ENCODE peak calls at places on chromosome 13, in ten cellular contexts. D, L, S, X, C, A, P, K, Q and B are unnamed samples.
A peak's percentile ranks its signal among the peaks of the same experiment; 100 is the strongest.

GRCh38 chr13:75217949-75218348 is 264.0 kb downstream of the TBC1D4 start:
- DNase-seq in X (no peak), S (no peak), C (no peak), K (no peak), P (no peak), L (no peak), D (peak; percentile 4), Q (no peak), A (no peak), B (no peak)

GRCh38 chr13:100710176-100710575 is 35.6 kb upstream of the TMTC4 start:
- DNase-seq in P (no peak), K (no peak), Q (no peak), L (no peak), C (no peak), X (no peak), A (no peak), S (no peak), D (no peak), B (no peak)

GRCh38 chr13:77022341-77022740 is 4.6 kb downstream of the FBXL3 start:
- DNase-seq in D (peak; percentile 43), L (no peak), Q (no peak), S (no peak), X (no peak), A (no peak), P (no peak), C (no peak), K (no peak), B (no peak)

GRCh38 chr13:67632590-67632989 is 402.5 kb upstream of the PCDH9 start:
- DNase-seq in D (peak; percentile 16), Q (no peak), S (no peak), P (no peak), X (no peak), L (no peak), K (no peak), C (no peak), A (no peak), B (no peak)

GRCh38 chr13:38099751-38100150 is 230.2 kb upstream of the TRPC4 start:
- DNase-seq in K (no peak), P (no peak), C (no peak), D (no peak), Q (no peak), X (no peak), S (no peak), A (no peak), L (no peak), B (no peak)

GRCh38 chr13:114113961-114114360 is 18.5 kb downstream of the RASA3 start:
- DNase-seq in P (no peak), K (no peak), L (peak; percentile 28), D (no peak), Q (no peak), S (no peak), C (peak; percentile 5), A (peak; percentile 6), X (no peak), B (no peak)

GRCh38 chr13:28327761-28328607 is 166.9 kb downstream of the FLT1 start:
- DNase-seq in L (no peak), P (no peak), X (no peak), A (no peak), C (no peak), D (peak; percentile 50), S (no peak), K (no peak), Q (no peak), B (no peak)

GRCh38 chr13:26653310-26653709 is 95.8 kb downstream of the WASF3 start:
- DNase-seq in P (no peak), L (no peak), K (no peak), Q (no peak), A (no peak), C (no peak), S (no peak), X (no peak), D (peak; percentile 74), B (no peak)

GRCh38 chr13:113989585-113990300 is 15.9 kb upstream of the C13orf46 start:
- DNase-seq in L (peak; percentile 24), X (no peak), P (no peak), S (no peak), C (no peak), K (no peak), D (no peak), Q (no peak), A (no peak), B (no peak)

GRCh38 chr13:99299545-99300341 is 7.5 kb downstream of the GPR183 start:
- DNase-seq in S (no peak), D (no peak), A (no peak), X (no peak), L (no peak), P (no peak), C (no peak), Q (no peak), K (no peak), B (no peak)

GRCh38 chr13:99303863-99304521 is 3.2 kb downstream of the GPR183 start:
- DNase-seq in K (no peak), C (no peak), X (no peak), L (no peak), P (no peak), A (no peak), Q (no peak), S (peak; percentile 23), D (no peak), B (no peak)

GRCh38 chr13:99302637-99303505 is 4.3 kb downstream of the GPR183 start:
- DNase-seq in Q (no peak), D (no peak), P (no peak), K (no peak), S (no peak), C (no peak), A (no peak), L (no peak), X (no peak), B (no peak)

GRCh38 chr13:99301913-99302636 is 5.1 kb downstream of the GPR183 start:
- DNase-seq in L (no peak), K (no peak), C (no peak), Q (no peak), X (no peak), P (no peak), A (no peak), D (no peak), S (no peak), B (no peak)

GRCh38 chr13:99301056-99301838 is 6.0 kb downstream of the GPR183 start:
- DNase-seq in Q (no peak), L (no peak), A (no peak), P (no peak), S (no peak), D (no peak), X (no peak), C (no peak), K (no peak), B (no peak)
- TF ChIP-seq POLR2A in Q (no peak), L (no peak), A (no peak), P (no peak), S (no peak), D (no peak), X (no peak), C (no peak), K (peak; percentile 33), B (no peak)

GRCh38 chr13:107365466-107366215 is 797.7 kb upstream of the ARGLU1 start:
- DNase-seq in P (no peak), K (no peak), D (peak; percentile 83), S (no peak), X (no peak), A (no peak), L (no peak), Q (no peak), C (no peak), B (no peak)

GRCh38 chr13:107370036-107370785 is 802.3 kb upstream of the ARGLU1 start:
- DNase-seq in C (no peak), Q (no peak), K (no peak), L (no peak), D (peak; percentile 90), S (no peak), A (no peak), P (no peak), X (no peak), B (peak; percentile 29)

GRCh38 chr13:107361666-107362065 is 793.7 kb upstream of the ARGLU1 start:
- DNase-seq in D (peak; percentile 82), X (no peak), Q (no peak), P (no peak), S (no peak), C (no peak), K (no peak), L (no peak), A (no peak), B (no peak)

GRCh38 chr13:107364658-107365057 is 796.7 kb upstream of the ARGLU1 start:
- DNase-seq in K (no peak), S (no peak), C (no peak), A (no peak), D (no peak), X (no peak), P (no peak), L (no peak), Q (no peak), B (no peak)

GRCh38 chr13:107367258-107367657 is 799.3 kb upstream of the ARGLU1 start:
- DNase-seq in C (no peak), K (no peak), A (no peak), D (peak; percentile 58), S (no peak), X (no peak), P (no peak), Q (no peak), L (no peak), B (no peak)
- TF ChIP-seq POLR2A in C (no peak), K (no peak), A (no peak), D (no peak), S (no peak), X (no peak), P (no peak), Q (no peak), L (no peak), B (no peak)

GRCh38 chr13:46146898-46147297 is 35.1 kb downstream of the LCP1 start:
- DNase-seq in D (no peak), K (no peak), P (no peak), A (no peak), L (no peak), S (peak; percentile 51), Q (no peak), X (no peak), C (no peak), B (no peak)
- TF ChIP-seq POLR2A in D (no peak), K (no peak), P (no peak), A (no peak), L (no peak), S (no peak), Q (peak; percentile 27), X (no peak), C (no peak), B (no peak)

DNA sequence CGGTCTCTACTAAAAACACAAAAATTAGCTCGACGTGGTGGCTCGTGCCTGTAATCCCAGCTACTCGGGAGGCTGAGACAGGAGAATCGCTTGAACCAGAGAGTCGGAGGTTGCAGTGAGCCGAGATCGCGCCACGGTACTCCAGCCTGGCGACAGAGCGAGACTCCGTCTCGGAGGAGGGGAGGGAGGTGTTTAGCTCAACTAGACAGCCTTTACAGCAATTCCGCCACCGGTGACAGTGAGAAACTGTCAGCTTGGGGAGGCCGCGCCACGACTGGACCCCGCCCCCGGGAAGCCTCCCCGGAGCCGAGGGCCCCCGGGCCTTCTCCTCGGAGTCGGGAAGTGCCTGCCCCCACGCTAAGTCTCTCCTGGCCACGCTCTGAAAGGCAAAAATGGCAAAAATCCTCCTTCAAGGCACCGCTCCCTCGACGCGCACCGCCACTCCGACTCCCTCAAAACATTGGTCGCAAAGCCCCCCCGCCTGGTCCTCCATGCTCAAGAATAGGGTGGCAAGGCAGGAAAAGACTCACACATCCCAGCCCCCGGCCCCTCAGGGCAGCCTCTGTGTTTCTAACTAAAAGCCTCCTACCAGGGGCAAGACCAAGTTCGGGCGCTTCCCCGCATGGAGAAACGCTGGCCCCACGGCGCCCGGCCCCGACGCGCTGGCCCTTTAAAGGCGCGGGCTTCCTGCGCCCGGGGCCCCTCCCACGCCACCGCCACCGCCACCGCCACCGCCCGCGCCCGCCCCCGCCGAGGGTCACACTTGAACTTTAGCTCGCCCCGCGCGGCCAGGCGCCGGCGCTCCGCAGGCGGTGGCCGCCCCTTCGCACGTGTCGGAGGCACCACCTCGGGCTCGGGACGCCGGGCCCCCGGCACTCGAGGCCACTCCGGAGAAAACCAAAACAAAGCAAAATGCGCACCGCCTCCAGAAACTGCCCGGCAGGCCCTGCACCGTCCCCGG is 2.1 kb downstream of the FOXO1 start:
- DNase-seq in X (peak; percentile 86), D (no peak), Q (peak; percentile 16), C (peak; percentile 68), L (peak; percentile 82), K (peak; percentile 42), A (peak; percentile 64), P (peak; percentile 63), S (peak; percentile 79), B (no peak)
- TF ChIP-seq POLR2A in X (peak; percentile 73), D (no peak), Q (no peak), C (peak; percentile 61), L (peak; percentile 55), K (peak; percentile 49), A (no peak), P (peak; percentile 64), S (peak; percentile 83), B (no peak)